ENCODE peak calls at places on chromosomes 2 and 18, in ten cellular contexts. X is heart left ventricle; J is lower lobe of right lung; D is hypothalamus; I is renal cortical epithelial cell; Q is AG20443; W is AG04449; T is GM20000; Z is effector memory CD8-positive, alpha-beta T cell; R is psoas muscle. O is an unnamed sample.

GRCh38 chr2:200184748-200185574 is 121.5 kb upstream of the SPATS2L start:
- DNase-seq in Z (no peak), J (no peak), W (no peak), X (no peak), R (no peak), I (peak; percentile 11), D (no peak), T (no peak), Q (no peak), O (peak; percentile 69)

GRCh38 chr18:50006470-50007046 is 188.4 kb downstream of the MYO5B start:
- DNase-seq in Z (no peak), Q (no peak), T (no peak), J (no peak), D (no peak), R (no peak), W (no peak), I (no peak), X (no peak), O (no peak)

GRCh38 chr2:42105330-42106256 is 57.8 kb downstream of the PKDCC start:
- DNase-seq in J (peak; percentile 79), I (no peak), D (no peak), Z (peak; percentile 78), Q (no peak), T (peak; percentile 67), X (peak; percentile 75), W (no peak), R (peak; percentile 36), O (peak; percentile 61)

GRCh38 chr2:133218204-133218603 is 350.1 kb downstream of the NCKAP5 start:
- DNase-seq in Z (no peak), R (no peak), Q (no peak), T (no peak), I (no peak), X (no peak), W (no peak), J (no peak), D (no peak), O (no peak)

GRCh38 chr2:212032032-212032431 is 506.6 kb downstream of the ERBB4 start:
- DNase-seq in T (no peak), D (no peak), J (no peak), Z (no peak), X (no peak), R (no peak), W (no peak), I (peak; percentile 76), Q (peak; percentile 14), O (no peak)

GRCh38 chr18:21484851-21485636 is 115.5 kb downstream of the ESCO1 start:
- DNase-seq in J (no peak), D (no peak), X (no peak), Q (no peak), T (no peak), I (peak; percentile 43), W (no peak), R (no peak), Z (no peak), O (no peak)

GRCh38 chr2:66440011-66440542 is 5.2 kb downstream of the MEIS1 start:
- DNase-seq in J (no peak), T (no peak), I (no peak), D (no peak), Q (peak; percentile 25), R (no peak), W (no peak), Z (no peak), X (peak; percentile 56), O (no peak)

GRCh38 chr2:30235859-30236535 is 4.7 kb downstream of the LBH start:
- DNase-seq in D (no peak), Q (no peak), W (no peak), I (no peak), J (no peak), Z (no peak), R (no peak), X (no peak), T (no peak), O (no peak)

GRCh38 chr2:53903011-53903410 is 43.2 kb upstream of the GPR75 start:
- DNase-seq in R (no peak), Z (no peak), T (no peak), Q (no peak), I (no peak), W (no peak), J (no peak), D (no peak), X (no peak), O (no peak)

GRCh38 chr2:197435598-197436435 is 989 bp upstream of the SF3B1 start:
- DNase-seq in I (no peak), Z (no peak), R (no peak), X (no peak), T (no peak), Q (no peak), J (no peak), D (no peak), W (no peak), O (no peak)

GRCh38 chr2:112814278-112814677 is 22.3 kb downstream of the IL1B start:
- DNase-seq in Z (no peak), D (no peak), J (no peak), R (no peak), T (no peak), Q (peak; percentile 75), X (no peak), I (no peak), W (no peak), O (no peak)